ENCODE peak calls at places on chromosomes 2 and 18, in seven cellular contexts. G, B, C, T, V, Z and O are unnamed samples.

GRCh38 chr2:159564081-159564480 is 52.3 kb downstream of the BAZ2B start:
- DNase-seq in G (no peak), B (no peak), C (no peak), T (peak; percentile 40), V (no peak), Z (no peak), O (no peak)

GRCh38 chr2:71951718-71952404 is 195.8 kb downstream of the CYP26B1 start:
- DNase-seq in G (no peak), B (no peak), C (no peak), T (no peak), V (no peak), Z (no peak), O (no peak)

GRCh38 chr2:196176142-196176738 is 4.9 kb upstream of the STK17B start:
- DNase-seq in G (no peak), B (no peak), C (no peak), T (no peak), V (no peak), Z (no peak), O (no peak)

GRCh38 chr18:6313427-6313826 is 101.3 kb downstream of the L3MBTL4 start:
- DNase-seq in G (no peak), B (no peak), C (no peak), T (no peak), V (no peak), Z (no peak), O (no peak)

GRCh38 chr18:75207298-75208054 is 1.5 kb downstream of the PTGR3 start:
- DNase-seq in G (peak; percentile 11), B (no peak), C (no peak), T (peak; percentile 73), V (no peak), Z (no peak), O (no peak)

GRCh38 chr2:191302459-191303155 is 57.4 kb downstream of the MYO1B start:
- DNase-seq in G (peak; percentile 37), B (no peak), C (no peak), T (peak; percentile 23), V (no peak), Z (no peak), O (no peak)

GRCh38 chr18:79784965-79785770 is 12.6 kb upstream of the KCNG2 start:
- DNase-seq in G (no peak), B (no peak), C (no peak), T (peak; percentile 32), V (no peak), Z (no peak), O (no peak)

GRCh38 chr2:64654063-64654811 is 524 bp upstream of the SERTAD2 start:
- DNase-seq in G (peak; percentile 60), B (peak; percentile 76), C (no peak), T (peak; percentile 79), V (peak; percentile 64), Z (peak; percentile 71), O (peak; percentile 68)

GRCh38 chr2:104938226-104938941 is 84.5 kb downstream of the POU3F3 start:
- DNase-seq in G (no peak), B (no peak), C (no peak), T (no peak), V (no peak), Z (no peak), O (no peak)

GRCh38 chr2:171523339-171523931 is 1.2 kb downstream of the CYBRD1 start:
- DNase-seq in G (peak; percentile 77), B (peak; percentile 81), C (peak; percentile 21), T (peak; percentile 76), V (peak; percentile 38), Z (peak; percentile 72), O (peak; percentile 68)

GRCh38 chr2:134195341-134195740 is 58.5 kb upstream of the MGAT5 start:
- DNase-seq in G (no peak), B (no peak), C (no peak), T (no peak), V (no peak), Z (no peak), O (no peak)

GRCh38 chr2:240784629-240785423 is 35.2 kb downstream of the KIF1A start:
- DNase-seq in G (no peak), B (no peak), C (no peak), T (no peak), V (no peak), Z (peak; percentile 5), O (no peak)

GRCh38 chr2:196915512-196916189 is 10.9 kb downstream of the PGAP1 start:
- DNase-seq in G (no peak), B (no peak), C (no peak), T (no peak), V (no peak), Z (no peak), O (no peak)

GRCh38 chr2:217090024-217090473 is 230.2 kb upstream of the TNP1 start:
- DNase-seq in G (no peak), B (no peak), C (no peak), T (peak; percentile 28), V (no peak), Z (no peak), O (no peak)

GRCh38 chr2:8974001-8974400 is 29.5 kb downstream of the MBOAT2 start:
- DNase-seq in G (no peak), B (no peak), C (no peak), T (no peak), V (no peak), Z (no peak), O (no peak)

GRCh38 chr2:8525582-8526402 is 156.1 kb upstream of the ID2 start:
- DNase-seq in G (peak; percentile 83), B (peak; percentile 68), C (peak; percentile 33), T (peak; percentile 12), V (peak; percentile 15), Z (no peak), O (peak; percentile 35)

GRCh38 chr2:95260028-95261023 is 13.9 kb upstream of the PROM2 start:
- DNase-seq in G (peak; percentile 82), B (no peak), C (no peak), T (peak; percentile 7), V (no peak), Z (no peak), O (no peak)

GRCh38 chr2:171741189-171741588 is 53.9 kb downstream of the DYNC1I2 start:
- DNase-seq in G (no peak), B (no peak), C (no peak), T (peak; percentile 69), V (peak; percentile 72), Z (no peak), O (no peak)

GRCh38 chr2:150169230-150169629 is 318.2 kb downstream of the RND3 start:
- DNase-seq in G (peak; percentile 38), B (no peak), C (no peak), T (peak; percentile 54), V (no peak), Z (no peak), O (no peak)

GRCh38 chr2:194545978-194546377 is 1111.0 kb upstream of the SLC39A10 start:
- DNase-seq in G (peak; percentile 16), B (no peak), C (no peak), T (no peak), V (no peak), Z (no peak), O (no peak)

GRCh38 chr18:3605562-3606443 is 155.8 kb downstream of the TGIF1 start:
- DNase-seq in G (peak; percentile 36), B (no peak), C (no peak), T (peak; percentile 62), V (no peak), Z (no peak), O (no peak)

GRCh38 chr2:71498261-71498701 is 44.9 kb downstream of the DYSF start:
- DNase-seq in G (peak; percentile 55), B (no peak), C (no peak), T (peak; percentile 89), V (peak; percentile 86), Z (no peak), O (no peak)

GRCh38 chr18:34694611-34695165 is 15.4 kb upstream of the DTNA start:
- DNase-seq in G (no peak), B (no peak), C (no peak), T (peak; percentile 13), V (no peak), Z (no peak), O (no peak)

GRCh38 chr2:162609798-162610197 is 228.8 kb downstream of the KCNH7 start:
- DNase-seq in G (no peak), B (no peak), C (no peak), T (no peak), V (no peak), Z (no peak), O (no peak)

GRCh38 chr2:166057363-166058169 is 70.3 kb downstream of the SCN1A start:
- DNase-seq in G (peak; percentile 44), B (no peak), C (no peak), T (peak; percentile 45), V (peak; percentile 12), Z (no peak), O (no peak)

GRCh38 chr18:32919799-32920198 is 147.0 kb upstream of the KLHL14 start:
- DNase-seq in G (peak; percentile 53), B (peak; percentile 79), C (peak; percentile 11), T (no peak), V (no peak), Z (no peak), O (peak; percentile 54)

GRCh38 chr2:237932731-237933131 is 34.1 kb upstream of the UBE2F start:
- DNase-seq in G (no peak), B (no peak), C (no peak), T (peak; percentile 90), V (peak; percentile 68), Z (no peak), O (no peak)

DNA sequence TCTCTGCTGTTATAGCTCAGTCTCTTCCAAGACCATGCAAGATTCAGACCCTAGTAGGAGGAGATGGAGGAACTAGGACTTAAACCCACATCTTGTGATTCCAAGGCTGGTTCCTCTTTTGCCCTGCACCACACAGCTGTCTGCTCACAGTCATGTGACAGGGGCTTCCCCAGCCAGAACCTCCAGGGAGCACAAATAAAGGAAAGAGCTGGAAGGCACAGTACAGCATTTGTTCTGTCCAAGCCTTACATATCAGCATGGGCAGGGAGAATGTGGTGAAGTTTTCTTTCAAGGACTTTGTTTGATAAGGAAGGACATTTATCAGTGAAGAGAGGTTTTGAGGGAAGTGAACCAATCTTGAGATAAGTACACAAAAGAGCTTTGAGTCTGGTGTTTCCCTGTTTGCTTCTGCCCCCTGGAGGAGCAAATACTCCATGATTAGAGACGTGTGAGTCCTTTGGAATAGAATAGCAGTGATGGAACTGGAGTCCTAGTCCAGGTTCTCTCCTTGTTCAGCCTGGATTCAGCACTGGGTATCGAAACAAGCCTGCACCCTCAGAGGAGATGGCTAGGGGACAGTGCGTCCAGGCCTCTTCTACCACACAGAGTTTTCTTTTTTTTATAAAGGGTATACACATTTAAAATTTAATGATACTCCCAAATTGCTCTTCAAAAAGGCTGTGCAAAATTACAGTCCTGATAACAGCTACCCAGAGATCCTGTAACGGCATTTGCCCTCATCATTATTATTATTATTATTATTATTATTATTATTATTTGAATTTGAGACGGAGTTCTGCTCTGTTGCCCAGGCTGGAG is 24.6 kb upstream of the CASP10 start:
- DNase-seq in G (peak; percentile 87), B (peak; percentile 72), C (peak; percentile 19), T (peak; percentile 83), V (peak; percentile 74), Z (peak; percentile 71), O (peak; percentile 60)
- TF ChIP-seq CTCF in G (peak; percentile 62), B (peak; percentile 85), C (peak; percentile 82), T (peak; percentile 80), V (peak; percentile 76), Z (peak; percentile 67), O (no peak)

GRCh38 chr2:69833752-69834151 is 4.3 kb downstream of the GMCL1 start:
- DNase-seq in G (no peak), B (no peak), C (no peak), T (no peak), V (no peak), Z (no peak), O (no peak)
- TF ChIP-seq CTCF in G (no peak), B (no peak), C (no peak), T (no peak), V (no peak), Z (no peak), O (no peak)

GRCh38 chr18:10926565-10927194 is 222.7 kb downstream of the PIEZO2 start:
- DNase-seq in G (peak; percentile 33), B (no peak), C (no peak), T (peak; percentile 68), V (no peak), Z (no peak), O (peak; percentile 11)
- TF ChIP-seq CTCF in G (no peak), B (no peak), C (no peak), T (no peak), V (no peak), Z (no peak), O (no peak)

GRCh38 chr2:218892693-218893348 is 12.2 kb downstream of the WNT10A start:
- DNase-seq in G (peak; percentile 67), B (peak; percentile 81), C (peak; percentile 65), T (peak; percentile 45), V (no peak), Z (no peak), O (peak; percentile 70)
- TF ChIP-seq CTCF in G (peak; percentile 50), B (peak; percentile 67), C (peak; percentile 72), T (peak; percentile 37), V (peak; percentile 21), Z (peak; percentile 12), O (peak; percentile 51)